ENCODE peak calls at places on chromosomes 3 and 15, in ten cellular contexts. One of them, this sample, is unnamed.

GRCh38 chr15:99148851-99149276 is 44.0 kb downstream of the SYNM start:
- DNase-seq in fibroblast of mammary gland: no peak
- DNase-seq in foreskin fibroblast: no peak
- DNase-seq in HFFc6: no peak
- DNase-seq in IMR-90: no peak
- DNase-seq in fibroblast of villous mesenchyme: no peak
- DNase-seq in CD8-positive, alpha-beta T cell: no peak
- DNase-seq in uterus: no peak
- DNase-seq in stomach: no peak
- DNase-seq in endothelial cell: no peak
- DNase-seq in this sample: no peak

GRCh38 chr3:151795276-151795675 is 18.6 kb upstream of the AADAC start:
- DNase-seq in fibroblast of mammary gland: peak; percentile 91
- DNase-seq in foreskin fibroblast: peak; percentile 68
- DNase-seq in HFFc6: peak; percentile 63
- DNase-seq in IMR-90: peak; percentile 81
- DNase-seq in fibroblast of villous mesenchyme: peak; percentile 72
- DNase-seq in CD8-positive, alpha-beta T cell: no peak
- DNase-seq in uterus: no peak
- DNase-seq in stomach: no peak
- DNase-seq in endothelial cell: no peak
- DNase-seq in this sample: peak; percentile 67

GRCh38 chr3:78974181-78974770 is 793.5 kb downstream of the ROBO1 start:
- DNase-seq in fibroblast of mammary gland: peak; percentile 64
- DNase-seq in foreskin fibroblast: no peak
- DNase-seq in HFFc6: no peak
- DNase-seq in IMR-90: peak; percentile 62
- DNase-seq in fibroblast of villous mesenchyme: no peak
- DNase-seq in CD8-positive, alpha-beta T cell: no peak
- DNase-seq in uterus: no peak
- DNase-seq in stomach: no peak
- DNase-seq in endothelial cell: no peak
- DNase-seq in this sample: peak; percentile 79

GRCh38 chr3:73600293-73600938 is 24.3 kb downstream of the PDZRN3 start:
- DNase-seq in fibroblast of mammary gland: peak; percentile 89
- DNase-seq in foreskin fibroblast: peak; percentile 55
- DNase-seq in HFFc6: no peak
- DNase-seq in IMR-90: peak; percentile 42
- DNase-seq in fibroblast of villous mesenchyme: peak; percentile 77
- DNase-seq in CD8-positive, alpha-beta T cell: no peak
- DNase-seq in uterus: no peak
- DNase-seq in stomach: no peak
- DNase-seq in endothelial cell: no peak
- DNase-seq in this sample: peak; percentile 83

GRCh38 chr3:105827959-105828358 is 40.9 kb downstream of the CBLB start:
- DNase-seq in fibroblast of mammary gland: peak; percentile 97
- DNase-seq in foreskin fibroblast: peak; percentile 90
- DNase-seq in HFFc6: peak; percentile 88
- DNase-seq in IMR-90: peak; percentile 90
- DNase-seq in fibroblast of villous mesenchyme: peak; percentile 69
- DNase-seq in CD8-positive, alpha-beta T cell: no peak
- DNase-seq in uterus: no peak
- DNase-seq in stomach: no peak
- DNase-seq in endothelial cell: peak; percentile 22
- DNase-seq in this sample: peak; percentile 93

GRCh38 chr3:59367150-59367549 is 317.3 kb upstream of the CFAP20DC start:
- DNase-seq in fibroblast of mammary gland: no peak
- DNase-seq in foreskin fibroblast: no peak
- DNase-seq in HFFc6: no peak
- DNase-seq in IMR-90: peak; percentile 17
- DNase-seq in fibroblast of villous mesenchyme: no peak
- DNase-seq in CD8-positive, alpha-beta T cell: no peak
- DNase-seq in uterus: no peak
- DNase-seq in stomach: no peak
- DNase-seq in endothelial cell: no peak
- DNase-seq in this sample: peak; percentile 79

GRCh38 chr3:191958980-191959671 is 498.2 kb downstream of the PYDC2 start:
- DNase-seq in fibroblast of mammary gland: no peak
- DNase-seq in foreskin fibroblast: no peak
- DNase-seq in HFFc6: no peak
- DNase-seq in IMR-90: no peak
- DNase-seq in fibroblast of villous mesenchyme: no peak
- DNase-seq in CD8-positive, alpha-beta T cell: no peak
- DNase-seq in uterus: no peak
- DNase-seq in stomach: no peak
- DNase-seq in endothelial cell: no peak
- DNase-seq in this sample: no peak

GRCh38 chr15:66878761-66879160 is 176.7 kb downstream of the SMAD6 start:
- DNase-seq in fibroblast of mammary gland: no peak
- DNase-seq in foreskin fibroblast: no peak
- DNase-seq in HFFc6: no peak
- DNase-seq in IMR-90: no peak
- DNase-seq in fibroblast of villous mesenchyme: no peak
- DNase-seq in CD8-positive, alpha-beta T cell: no peak
- DNase-seq in uterus: no peak
- DNase-seq in stomach: no peak
- DNase-seq in endothelial cell: no peak
- DNase-seq in this sample: no peak

GRCh38 chr15:101463265-101463664 is 26.2 kb downstream of the PCSK6 start:
- DNase-seq in fibroblast of mammary gland: no peak
- DNase-seq in foreskin fibroblast: no peak
- DNase-seq in HFFc6: no peak
- DNase-seq in IMR-90: no peak
- DNase-seq in fibroblast of villous mesenchyme: no peak
- DNase-seq in CD8-positive, alpha-beta T cell: no peak
- DNase-seq in uterus: no peak
- DNase-seq in stomach: peak; percentile 64
- DNase-seq in endothelial cell: no peak
- DNase-seq in this sample: no peak

GRCh38 chr15:65595960-65596359 is 15.0 kb downstream of the INTS14 start:
- DNase-seq in fibroblast of mammary gland: peak; percentile 19
- DNase-seq in foreskin fibroblast: no peak
- DNase-seq in HFFc6: no peak
- DNase-seq in IMR-90: no peak
- DNase-seq in fibroblast of villous mesenchyme: peak; percentile 8
- DNase-seq in CD8-positive, alpha-beta T cell: no peak
- DNase-seq in uterus: no peak
- DNase-seq in stomach: no peak
- DNase-seq in endothelial cell: peak; percentile 43
- DNase-seq in this sample: no peak

GRCh38 chr3:182183716-182184430 is 472.1 kb downstream of the SOX2 start:
- DNase-seq in fibroblast of mammary gland: no peak
- DNase-seq in foreskin fibroblast: peak; percentile 0
- DNase-seq in HFFc6: no peak
- DNase-seq in IMR-90: no peak
- DNase-seq in fibroblast of villous mesenchyme: no peak
- DNase-seq in CD8-positive, alpha-beta T cell: no peak
- DNase-seq in uterus: no peak
- DNase-seq in stomach: no peak
- DNase-seq in endothelial cell: no peak
- DNase-seq in this sample: no peak

GRCh38 chr3:38297947-38298711 is 16.0 kb downstream of the SLC22A14 start:
- DNase-seq in fibroblast of mammary gland: peak; percentile 43
- DNase-seq in foreskin fibroblast: peak; percentile 37
- DNase-seq in HFFc6: peak; percentile 8
- DNase-seq in IMR-90: peak; percentile 29
- DNase-seq in fibroblast of villous mesenchyme: peak; percentile 18
- DNase-seq in CD8-positive, alpha-beta T cell: no peak
- DNase-seq in uterus: no peak
- DNase-seq in stomach: no peak
- DNase-seq in endothelial cell: no peak
- DNase-seq in this sample: peak; percentile 33

DNA sequence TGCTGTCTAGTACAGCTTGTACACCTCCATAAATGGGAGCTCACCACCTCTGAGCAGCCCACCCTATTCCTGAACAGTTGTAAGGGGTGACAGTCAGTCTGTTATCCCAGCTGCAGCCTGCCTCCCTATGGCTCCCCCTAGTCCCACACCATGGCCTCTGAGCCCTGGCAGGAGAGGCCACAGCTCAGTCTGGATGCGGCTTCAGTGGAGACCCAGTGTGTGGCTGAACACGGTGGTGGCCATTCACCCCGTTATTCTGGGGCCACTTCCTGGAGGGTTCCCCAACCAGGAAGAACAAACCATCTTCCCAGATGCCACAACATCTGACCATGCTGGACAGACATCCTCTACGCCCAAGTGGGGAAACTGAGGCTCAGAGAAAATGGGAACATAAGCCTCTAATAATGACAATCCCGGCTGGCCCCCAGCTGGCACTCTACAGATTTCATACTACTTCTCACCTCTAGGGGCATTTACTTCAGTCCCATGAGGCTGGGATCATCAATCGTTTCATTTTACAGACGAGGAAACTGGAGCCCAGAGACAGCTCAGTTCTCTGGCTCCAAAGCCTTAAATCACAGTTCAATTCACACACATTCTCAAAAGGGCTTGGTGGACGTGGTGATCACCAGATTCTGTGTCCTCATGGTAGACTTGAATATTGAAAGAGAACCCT is 9.3 kb upstream of the GRIP2 start:
- DNase-seq in fibroblast of mammary gland: peak; percentile 23
- DNase-seq in foreskin fibroblast: peak; percentile 28
- DNase-seq in HFFc6: peak; percentile 8
- DNase-seq in IMR-90: peak; percentile 25
- DNase-seq in fibroblast of villous mesenchyme: peak; percentile 9
- DNase-seq in CD8-positive, alpha-beta T cell: no peak
- DNase-seq in uterus: no peak
- DNase-seq in stomach: no peak
- DNase-seq in endothelial cell: no peak
- DNase-seq in this sample: no peak
- TF ChIP-seq CTCF in fibroblast of mammary gland: peak; percentile 9
- TF ChIP-seq CTCF in foreskin fibroblast: peak; percentile 22
- TF ChIP-seq CTCF in HFFc6: peak; percentile 74
- TF ChIP-seq CTCF in IMR-90: peak; percentile 39
- TF ChIP-seq CTCF in fibroblast of villous mesenchyme: peak; percentile 45
- TF ChIP-seq CTCF in CD8-positive, alpha-beta T cell: no peak
- TF ChIP-seq CTCF in uterus: no peak
- TF ChIP-seq CTCF in stomach: no peak
- TF ChIP-seq CTCF in endothelial cell: peak; percentile 38
- TF ChIP-seq CTCF in this sample: peak; percentile 11

GRCh38 chr3:24500806-24501205 is 6.2 kb upstream of the THRB start:
- DNase-seq in fibroblast of mammary gland: no peak
- DNase-seq in foreskin fibroblast: no peak
- DNase-seq in HFFc6: no peak
- DNase-seq in IMR-90: no peak
- DNase-seq in fibroblast of villous mesenchyme: no peak
- DNase-seq in CD8-positive, alpha-beta T cell: no peak
- DNase-seq in uterus: no peak
- DNase-seq in stomach: no peak
- DNase-seq in endothelial cell: no peak
- DNase-seq in this sample: peak; percentile 44
- TF ChIP-seq CTCF in fibroblast of mammary gland: no peak
- TF ChIP-seq CTCF in foreskin fibroblast: no peak
- TF ChIP-seq CTCF in HFFc6: no peak
- TF ChIP-seq CTCF in IMR-90: no peak
- TF ChIP-seq CTCF in fibroblast of villous mesenchyme: no peak
- TF ChIP-seq CTCF in CD8-positive, alpha-beta T cell: no peak
- TF ChIP-seq CTCF in uterus: no peak
- TF ChIP-seq CTCF in stomach: no peak
- TF ChIP-seq CTCF in endothelial cell: no peak
- TF ChIP-seq CTCF in this sample: no peak

DNA sequence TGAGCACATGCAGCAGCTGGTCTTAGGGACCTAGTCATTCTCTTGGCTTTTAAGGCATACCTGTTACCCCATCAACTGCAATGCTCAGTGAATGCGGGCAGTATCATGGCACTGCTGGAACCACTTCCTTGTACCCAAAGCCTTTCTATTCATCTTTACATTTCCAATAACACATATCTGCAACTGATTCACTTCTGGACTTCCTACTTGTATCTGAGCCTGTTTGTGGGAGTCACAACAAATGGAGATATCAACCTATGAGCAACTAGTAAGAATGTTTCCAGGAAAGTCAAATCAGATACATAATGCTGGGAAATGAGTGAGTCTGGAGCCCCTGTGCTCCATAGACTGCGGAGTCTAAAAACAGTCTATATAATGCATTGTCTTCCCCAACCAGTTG is 61.4 kb upstream of the PARL start:
- DNase-seq in fibroblast of mammary gland: no peak
- DNase-seq in foreskin fibroblast: no peak
- DNase-seq in HFFc6: no peak
- DNase-seq in IMR-90: no peak
- DNase-seq in fibroblast of villous mesenchyme: no peak
- DNase-seq in CD8-positive, alpha-beta T cell: no peak
- DNase-seq in uterus: no peak
- DNase-seq in stomach: no peak
- DNase-seq in endothelial cell: no peak
- DNase-seq in this sample: no peak
- TF ChIP-seq CTCF in fibroblast of mammary gland: no peak
- TF ChIP-seq CTCF in foreskin fibroblast: no peak
- TF ChIP-seq CTCF in HFFc6: no peak
- TF ChIP-seq CTCF in IMR-90: no peak
- TF ChIP-seq CTCF in fibroblast of villous mesenchyme: no peak
- TF ChIP-seq CTCF in CD8-positive, alpha-beta T cell: no peak
- TF ChIP-seq CTCF in uterus: no peak
- TF ChIP-seq CTCF in stomach: no peak
- TF ChIP-seq CTCF in endothelial cell: no peak
- TF ChIP-seq CTCF in this sample: no peak

DNA sequence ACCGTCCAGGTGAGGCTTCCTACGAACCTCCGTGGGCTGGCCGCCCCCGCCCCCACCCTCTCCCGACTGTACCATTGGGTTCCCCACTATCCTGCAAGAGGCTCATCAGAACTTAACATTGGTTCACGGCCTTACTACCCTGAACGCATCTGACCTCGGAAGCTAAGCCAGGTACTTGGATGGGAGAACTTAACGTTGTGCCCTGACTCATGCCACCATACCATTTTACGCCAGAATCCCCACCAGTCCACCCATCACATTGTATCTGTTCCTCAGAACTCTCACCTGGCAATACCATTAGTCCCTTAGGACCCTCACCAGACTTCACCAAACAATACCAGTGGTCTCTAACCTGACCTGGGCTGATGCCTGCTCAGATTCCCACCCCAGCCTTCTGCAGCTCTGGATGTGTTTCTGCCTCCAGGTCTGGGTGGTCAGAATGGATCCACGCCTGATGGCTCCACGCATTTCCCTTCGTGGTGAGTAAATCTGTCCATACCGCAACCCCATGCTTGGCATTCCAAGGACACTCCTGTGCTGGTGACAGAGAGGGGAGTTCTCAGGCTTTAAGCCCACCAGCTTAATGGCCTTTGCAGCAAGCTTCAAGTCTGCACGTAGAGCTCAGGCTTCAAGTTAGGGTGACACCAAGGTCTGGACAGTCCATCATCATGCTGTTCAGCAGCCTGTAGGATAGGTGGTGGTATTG is 562 bp downstream of the TCTA start:
- DNase-seq in fibroblast of mammary gland: no peak
- DNase-seq in foreskin fibroblast: no peak
- DNase-seq in HFFc6: no peak
- DNase-seq in IMR-90: no peak
- DNase-seq in fibroblast of villous mesenchyme: no peak
- DNase-seq in CD8-positive, alpha-beta T cell: no peak
- DNase-seq in uterus: no peak
- DNase-seq in stomach: no peak
- DNase-seq in endothelial cell: no peak
- DNase-seq in this sample: peak; percentile 39
- TF ChIP-seq CTCF in fibroblast of mammary gland: no peak
- TF ChIP-seq CTCF in foreskin fibroblast: no peak
- TF ChIP-seq CTCF in HFFc6: no peak
- TF ChIP-seq CTCF in IMR-90: no peak
- TF ChIP-seq CTCF in fibroblast of villous mesenchyme: no peak
- TF ChIP-seq CTCF in CD8-positive, alpha-beta T cell: no peak
- TF ChIP-seq CTCF in uterus: no peak
- TF ChIP-seq CTCF in stomach: no peak
- TF ChIP-seq CTCF in endothelial cell: no peak
- TF ChIP-seq CTCF in this sample: no peak